ENCODE peak calls at places on chromosomes 16 and 17, in ten cellular contexts. R, N, V, I, B, J, K, O, P and L are unnamed samples.

GRCh38 chr16:26413780-26414179 is 652.9 kb upstream of the C16orf82 start:
- DNase-seq in B (no peak), O (no peak), J (no peak), V (no peak), K (no peak), R (no peak), P (no peak), N (no peak), I (no peak), L (no peak)

GRCh38 chr17:33292981-33293867 is at the start of gene ASIC2:
- DNase-seq in N (no peak), I (no peak), P (peak), B (no peak), K (no peak), J (no peak), R (no peak), V (no peak), O (no peak), L (no peak)

GRCh38 chr17:34156741-34157589 is 98.1 kb upstream of the CCL2 start:
- DNase-seq in J (no peak), V (no peak), R (no peak), P (peak), N (no peak), O (no peak), K (no peak), B (no peak), I (no peak), L (no peak)

GRCh38 chr16:47323241-47323640 is 137.6 kb downstream of the ITFG1 start:
- DNase-seq in K (no peak), P (no peak), B (no peak), R (no peak), I (no peak), N (no peak), V (no peak), O (no peak), J (no peak), L (no peak)

GRCh38 chr17:81418710-81419332 is 23.6 kb downstream of the BAHCC1 start:
- DNase-seq in B (no peak), K (no peak), J (no peak), R (peak), I (no peak), O (no peak), P (peak), N (no peak), V (no peak), L (no peak)

GRCh38 chr16:2317231-2318020 is 23.1 kb downstream of the ABCA3 start:
- DNase-seq in I (no peak), R (no peak), B (no peak), V (no peak), P (no peak), J (no peak), N (no peak), K (no peak), O (no peak), L (no peak)

GRCh38 chr16:53945996-53946395 is 242.0 kb downstream of the FTO start:
- DNase-seq in B (peak), R (peak), V (no peak), O (no peak), P (peak), K (no peak), J (peak), N (no peak), I (no peak), L (peak)

GRCh38 chr17:38658741-38659345 is 15.9 kb downstream of the EPOP start:
- DNase-seq in R (no peak), N (no peak), J (no peak), V (no peak), P (no peak), B (no peak), I (no peak), O (no peak), K (no peak), L (no peak)

GRCh38 chr16:85574672-85575475 is 38.2 kb upstream of the GSE1 start:
- DNase-seq in B (no peak), J (no peak), V (no peak), N (no peak), R (no peak), I (no peak), P (peak), K (no peak), O (no peak), L (no peak)

GRCh38 chr17:28871056-28871579 is 16.3 kb downstream of the ERAL1 start:
- DNase-seq in R (no peak), B (no peak), I (peak), P (no peak), O (no peak), N (no peak), K (no peak), J (no peak), V (no peak), L (no peak)

GRCh38 chr16:67917852-67918236 is 13.8 kb downstream of the CTRL start:
- DNase-seq in K (no peak), O (no peak), N (no peak), R (peak), B (no peak), V (peak), I (no peak), J (peak), P (no peak), L (no peak)